ENCODE peak calls at places on chromosomes 7 and 10, in six cellular contexts. L is A549, Y is psoas muscle, M is Caco-2, E is tibial nerve, V is cardiac muscle cell. N is an unnamed sample.

GRCh38 chr7:41224063-41224763 is 478.7 kb downstream of the INHBA start:
- DNase-seq in L (no peak), Y (no peak), M (peak; percentile 45), E (no peak), V (peak; percentile 29), N (no peak)

GRCh38 chr10:126387041-126387908 is 1.0 kb downstream of the ADAM12 start:
- DNase-seq in L (peak; percentile 66), Y (peak; percentile 58), M (peak; percentile 47), E (peak; percentile 41), V (peak; percentile 76), N (peak; percentile 29)

GRCh38 chr7:144997516-144997915 is 161.7 kb upstream of the TPK1 start:
- DNase-seq in L (no peak), Y (no peak), M (no peak), E (no peak), V (no peak), N (no peak)

GRCh38 chr10:98486421-98486820 is 39.7 kb upstream of the HPS1 start:
- DNase-seq in L (no peak), Y (no peak), M (no peak), E (no peak), V (peak; percentile 43), N (no peak)

GRCh38 chr7:50793115-50793946 is 10.6 kb upstream of the GRB10 start:
- DNase-seq in L (peak; percentile 63), Y (peak; percentile 88), M (peak; percentile 75), E (peak; percentile 33), V (peak; percentile 76), N (peak; percentile 13)

GRCh38 chr7:105766421-105767191 is 109.8 kb downstream of the ATXN7L1 start:
- DNase-seq in L (no peak), Y (no peak), M (no peak), E (no peak), V (no peak), N (no peak)

GRCh38 chr10:102297132-102297531 is 51.8 kb downstream of the GBF1 start:
- DNase-seq in L (no peak), Y (no peak), M (no peak), E (no peak), V (no peak), N (no peak)

GRCh38 chr7:150966002-150966401 is 12.1 kb downstream of the KCNH2 start:
- DNase-seq in L (no peak), Y (no peak), M (no peak), E (no peak), V (no peak), N (no peak)

GRCh38 chr7:34734786-34735185 is 76.8 kb downstream of the NPSR1 start:
- DNase-seq in L (no peak), Y (no peak), M (no peak), E (no peak), V (no peak), N (no peak)

GRCh38 chr7:141335164-141335563 is 216.0 kb upstream of the AGK start:
- DNase-seq in L (no peak), Y (no peak), M (no peak), E (no peak), V (no peak), N (no peak)

GRCh38 chr10:131580674-131581073 is 269.2 kb upstream of the TCERG1L start:
- DNase-seq in L (no peak), Y (no peak), M (no peak), E (no peak), V (no peak), N (no peak)
- H3K9me3 ChIP-seq in L (no peaks in the 10 kb centered on the region), Y (no peaks in the 10 kb centered on the region), M (no peaks in the 10 kb centered on the region), E (no peaks in the 10 kb centered on the region), V (no peaks in the 10 kb centered on the region), N (no peaks in the 10 kb centered on the region)

GRCh38 chr10:132783865-132784581 is 1.9 kb downstream of the NKX6-2 start:
- DNase-seq in L (no peak), Y (no peak), M (no peak), E (no peak), V (no peak), N (no peak)
- H3K9me3 ChIP-seq in L (no peaks in the 10 kb centered on the region), Y (no peaks in the 10 kb centered on the region), M (no peaks in the 10 kb centered on the region), E (no peaks in the 10 kb centered on the region), V (no peaks in the 10 kb centered on the region), N (no peaks in the 10 kb centered on the region)

DNA sequence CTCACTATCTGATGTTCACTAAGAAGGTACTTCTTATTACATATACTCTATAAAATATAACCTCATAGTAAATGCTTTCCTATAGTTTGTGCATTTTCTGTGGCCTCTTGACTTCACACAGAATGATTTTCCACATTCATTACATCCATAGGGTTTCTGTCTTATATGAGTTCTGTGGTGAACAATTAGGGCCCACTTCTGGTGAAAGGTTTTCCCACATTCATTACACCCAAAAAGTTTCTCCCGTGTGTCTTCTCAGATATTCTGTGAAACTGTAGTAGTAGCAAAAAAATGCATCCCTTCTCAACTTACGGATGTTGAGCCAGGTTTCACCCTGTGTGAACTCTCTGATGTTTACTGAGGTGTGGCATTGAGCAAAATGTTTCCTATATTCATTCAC is 119.3 kb downstream of the ZNF33B start:
- DNase-seq in L (no peak), Y (no peak), M (no peak), E (no peak), V (no peak), N (no peak)
- H3K9me3 ChIP-seq in L (peaks cover 90% of the 10 kb centered on the region), Y (peaks cover 92% of the 10 kb centered on the region), M (peaks cover 52% of the 10 kb centered on the region), E (peaks cover 98% of the 10 kb centered on the region), V (peaks cover 3% of the 10 kb centered on the region), N (peaks cover 35% of the 10 kb centered on the region)

GRCh38 chr7:63106506-63107388 is 891.9 kb upstream of the ZNF722 start:
- DNase-seq in L (no peak), Y (no peak), M (no peak), E (no peak), V (no peak), N (no peak)
- H3K9me3 ChIP-seq in L (peaks cover 22% of the 10 kb centered on the region), Y (peaks cover 5% of the 10 kb centered on the region), M (peaks cover 7% of the 10 kb centered on the region), E (no peaks in the 10 kb centered on the region), V (peaks cover 3% of the 10 kb centered on the region), N (no peaks in the 10 kb centered on the region)

N was measured in T-helper 17 cell.